ENCODE peak calls at places on chromosomes 11 and 22, in four cellular contexts. K, A, Z and N are unnamed samples.
A peak's percentile ranks its signal among the peaks of the same experiment; 100 is the strongest.

GRCh38 chr11:8833568-8834275 is 77.3 kb upstream of the AKIP1 start:
- DNase-seq in K (no peak), A (no peak), Z (no peak), N (peak; percentile 35)

GRCh38 chr22:24088796-24089195 is 77.7 kb downstream of the CABIN1 start:
- DNase-seq in A (no peak), Z (no peak), K (no peak), N (no peak)

GRCh38 chr11:97614571-97614970 is 1224.8 kb downstream of the JRKL start:
- DNase-seq in K (peak; percentile 45), Z (no peak), A (no peak), N (no peak)

GRCh38 chr11:94728541-94728940 is 39.6 kb upstream of the AMOTL1 start:
- DNase-seq in Z (no peak), K (no peak), A (no peak), N (peak; percentile 65)

GRCh38 chr11:1756791-1757771 is 6.6 kb downstream of the CTSD start:
- DNase-seq in K (no peak), Z (no peak), A (no peak), N (no peak)

GRCh38 chr22:37747090-37747714 is 50.4 kb downstream of the TRIOBP start:
- DNase-seq in A (no peak), Z (no peak), K (peak; percentile 15), N (no peak)

GRCh38 chr11:108135845-108136599 is 14.7 kb downstream of the ACAT1 start:
- DNase-seq in A (no peak), Z (no peak), K (no peak), N (no peak)

GRCh38 chr22:40654522-40655167 is 18.1 kb upstream of the MRTFA start:
- DNase-seq in Z (peak; percentile 70), K (peak; percentile 59), A (peak; percentile 61), N (no peak)

GRCh38 chr11:124867700-124868099 is 2.5 kb downstream of the ROBO3 start:
- DNase-seq in A (no peak), Z (no peak), K (peak; percentile 42), N (peak; percentile 6)

GRCh38 chr22:35868938-35869337 is 151.3 kb downstream of the APOL5 start:
- DNase-seq in Z (no peak), K (peak; percentile 11), A (no peak), N (no peak)

GRCh38 chr22:29710922-29711593 is 8.7 kb upstream of the CABP7 start:
- DNase-seq in A (no peak), K (no peak), Z (peak; percentile 61), N (no peak)

GRCh38 chr11:117187007-117187406 is 8.5 kb downstream of the SIDT2 start:
- DNase-seq in Z (peak; percentile 52), K (no peak), A (peak; percentile 9), N (no peak)

GRCh38 chr11:121929581-121929980 is 186.4 kb downstream of the BLID start:
- DNase-seq in A (peak; percentile 44), K (peak; percentile 24), Z (peak; percentile 48), N (peak; percentile 68)

GRCh38 chr22:44464000-44464399 is 34.0 kb downstream of the RTL6 start:
- DNase-seq in K (no peak), Z (no peak), A (no peak), N (no peak)

GRCh38 chr11:84236436-84236835 is 950.3 kb upstream of the CCDC90B start:
- DNase-seq in A (no peak), K (no peak), Z (no peak), N (no peak)

GRCh38 chr11:42572231-42572610 is 739.6 kb upstream of the API5 start:
- DNase-seq in A (no peak), K (no peak), Z (no peak), N (no peak)

GRCh38 chr11:85109141-85109540 is 518.0 kb downstream of the DLG2 start:
- DNase-seq in Z (no peak), A (no peak), K (no peak), N (no peak)

GRCh38 chr22:20080776-20081654 is 974 bp downstream of the DGCR8 start:
- DNase-seq in K (peak; percentile 38), A (peak; percentile 40), Z (peak; percentile 29), N (no peak)

GRCh38 chr11:35412285-35412684 is 7.1 kb downstream of the SLC1A2 start:
- DNase-seq in Z (no peak), K (no peak), A (no peak), N (no peak)

GRCh38 chr11:104891135-104891534 is 7.1 kb downstream of the CASP12 start:
- DNase-seq in K (peak; percentile 70), Z (no peak), A (no peak), N (no peak)

GRCh38 chr11:35178862-35179261 is 39.9 kb downstream of the CD44 start:
- DNase-seq in A (no peak), K (no peak), Z (no peak), N (no peak)

GRCh38 chr22:43031617-43032016 is 16.7 kb upstream of the PACSIN2 start:
- DNase-seq in K (no peak), A (no peak), Z (no peak), N (no peak)

GRCh38 chr11:92224394-92225205 is at the start of gene FAT3:
- DNase-seq in K (peak; percentile 40), Z (peak; percentile 32), A (peak; percentile 58), N (peak; percentile 32)

GRCh38 chr11:1782831-1783724 is 19.4 kb upstream of the CTSD start:
- DNase-seq in A (no peak), Z (no peak), K (no peak), N (no peak)

GRCh38 chr11:64924910-64925284 is 408 bp downstream of the PPP2R5B start:
- DNase-seq in Z (no peak), A (no peak), K (no peak), N (no peak)

GRCh38 chr22:47275479-47276218 is 513.2 kb downstream of the TBC1D22A start:
- DNase-seq in Z (no peak), A (no peak), K (no peak), N (no peak)

GRCh38 chr11:103433976-103434375 is 324.8 kb downstream of the DYNC2H1 start:
- DNase-seq in Z (no peak), K (no peak), A (no peak), N (no peak)

GRCh38 chr11:76975513-76975912 is 58.7 kb upstream of the B3GNT6 start:
- DNase-seq in K (no peak), A (no peak), Z (no peak), N (no peak)

GRCh38 chr11:36282926-36283325 is 6.3 kb downstream of the COMMD9 start:
- DNase-seq in K (no peak), A (no peak), Z (no peak), N (no peak)

GRCh38 chr11:65764434-65764833 is 16.3 kb downstream of the AP5B1 start:
- DNase-seq in K (no peak), A (no peak), Z (no peak), N (no peak)

GRCh38 chr11:4577761-4578160 is 3.8 kb upstream of the OR52I2 start:
- DNase-seq in Z (no peak), K (no peak), A (no peak), N (no peak)

GRCh38 chr22:20205964-20206708 is 55.3 kb upstream of the CCDC188 start:
- DNase-seq in A (no peak), K (peak; percentile 38), Z (peak; percentile 79), N (no peak)

GRCh38 chr11:120869097-120869496 is 154.8 kb upstream of the TBCEL start:
- DNase-seq in A (no peak), K (no peak), Z (no peak), N (no peak)

DNA sequence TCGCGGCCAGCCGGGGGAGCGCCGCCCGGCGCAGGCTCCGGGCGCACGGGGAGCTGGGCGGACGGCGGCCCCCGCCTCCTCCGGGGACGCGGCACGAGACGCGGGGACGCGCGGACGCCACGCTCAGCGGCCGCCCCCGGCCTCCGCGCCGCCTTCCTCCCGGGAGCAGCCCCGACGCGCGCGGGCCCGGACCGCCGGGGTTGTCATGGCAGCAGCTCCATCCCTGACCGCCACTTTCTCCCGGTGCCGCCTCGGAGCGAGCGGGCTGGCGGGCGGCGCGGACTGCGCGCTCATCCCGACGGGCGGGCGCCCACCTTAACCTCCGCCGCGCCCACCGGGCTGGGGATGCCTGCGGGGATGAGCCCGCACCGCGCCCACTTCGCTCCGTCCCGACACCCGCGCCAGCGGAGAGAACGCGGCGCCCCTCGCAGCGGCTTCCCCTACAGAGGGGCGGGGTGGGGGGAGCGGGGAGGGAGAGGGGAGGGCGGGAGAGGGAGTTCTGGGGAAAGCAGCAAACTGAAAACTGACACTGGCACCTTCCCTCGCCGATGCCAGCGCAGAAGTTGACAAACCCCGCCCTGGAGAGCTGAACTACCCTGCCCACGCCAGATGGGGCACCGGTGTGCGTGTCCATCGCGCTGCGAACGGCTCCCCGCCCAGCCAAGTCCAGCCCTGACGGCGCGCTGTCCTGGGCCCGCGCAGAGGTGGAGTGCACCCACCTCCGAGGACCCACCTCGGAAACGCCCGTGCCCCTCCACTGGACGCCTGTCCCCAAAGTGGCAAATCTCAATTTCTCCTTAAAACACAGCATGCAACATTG is 588.4 kb downstream of the OPCML start:
- DNase-seq in K (no peak), Z (peak; percentile 37), A (peak; percentile 37), N (no peak)
- TF ChIP-seq CTCF in K (peak; percentile 29), Z (no peak), A (peak; percentile 9), N (no peak)

DNA sequence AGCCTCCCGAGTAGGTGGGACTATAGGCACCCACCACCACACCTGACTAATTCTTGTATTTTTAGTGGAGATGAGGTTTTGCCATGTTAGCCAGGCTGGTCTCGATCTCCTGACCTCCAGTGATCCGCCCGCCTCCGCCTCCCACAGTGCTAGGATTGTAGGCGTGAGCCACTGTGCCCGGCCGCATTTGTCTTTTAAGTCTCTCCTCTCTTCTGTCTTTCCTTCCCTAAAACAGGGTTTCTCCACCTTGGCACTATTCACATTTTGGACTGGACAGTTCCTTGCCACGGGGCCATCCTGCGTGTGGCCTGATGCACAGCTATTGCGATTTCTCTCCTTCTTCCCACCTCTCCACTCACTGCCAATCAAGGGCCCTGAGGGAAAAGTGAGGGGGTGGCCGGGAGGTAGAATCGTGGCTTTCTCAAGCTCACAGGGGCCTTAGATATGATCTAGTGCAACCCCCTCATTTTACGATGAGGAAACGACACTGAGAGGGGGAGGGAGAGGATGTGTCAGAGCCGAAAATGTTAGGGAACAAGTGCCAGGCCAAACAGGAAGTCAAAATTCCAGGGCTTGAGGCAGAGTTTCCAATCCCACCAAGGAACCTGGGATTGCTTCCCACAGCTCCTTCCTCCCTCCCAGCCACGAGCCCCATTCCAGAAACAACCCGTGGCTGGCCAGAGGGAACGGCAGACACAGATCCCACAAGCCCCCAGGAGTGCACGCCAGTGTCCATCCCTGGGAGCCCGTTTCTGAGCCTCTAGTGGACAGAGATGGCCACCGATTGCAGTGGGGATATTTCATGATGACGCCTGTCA is 21.2 kb downstream of the SCGB1A1 start:
- DNase-seq in Z (no peak), K (no peak), A (no peak), N (no peak)
- H3K4me3 ChIP-seq in Z (no peak overlapping the region), K (no peak overlapping the region), A (no peak overlapping the region), N (no peak overlapping the region)

GRCh38 chr22:33513388-33514336 is 406.6 kb downstream of the LARGE1 start:
- DNase-seq in A (no peak), K (peak; percentile 33), Z (no peak), N (no peak)
- TF ChIP-seq CTCF in A (no peak), K (no peak), Z (no peak), N (no peak)

DNA sequence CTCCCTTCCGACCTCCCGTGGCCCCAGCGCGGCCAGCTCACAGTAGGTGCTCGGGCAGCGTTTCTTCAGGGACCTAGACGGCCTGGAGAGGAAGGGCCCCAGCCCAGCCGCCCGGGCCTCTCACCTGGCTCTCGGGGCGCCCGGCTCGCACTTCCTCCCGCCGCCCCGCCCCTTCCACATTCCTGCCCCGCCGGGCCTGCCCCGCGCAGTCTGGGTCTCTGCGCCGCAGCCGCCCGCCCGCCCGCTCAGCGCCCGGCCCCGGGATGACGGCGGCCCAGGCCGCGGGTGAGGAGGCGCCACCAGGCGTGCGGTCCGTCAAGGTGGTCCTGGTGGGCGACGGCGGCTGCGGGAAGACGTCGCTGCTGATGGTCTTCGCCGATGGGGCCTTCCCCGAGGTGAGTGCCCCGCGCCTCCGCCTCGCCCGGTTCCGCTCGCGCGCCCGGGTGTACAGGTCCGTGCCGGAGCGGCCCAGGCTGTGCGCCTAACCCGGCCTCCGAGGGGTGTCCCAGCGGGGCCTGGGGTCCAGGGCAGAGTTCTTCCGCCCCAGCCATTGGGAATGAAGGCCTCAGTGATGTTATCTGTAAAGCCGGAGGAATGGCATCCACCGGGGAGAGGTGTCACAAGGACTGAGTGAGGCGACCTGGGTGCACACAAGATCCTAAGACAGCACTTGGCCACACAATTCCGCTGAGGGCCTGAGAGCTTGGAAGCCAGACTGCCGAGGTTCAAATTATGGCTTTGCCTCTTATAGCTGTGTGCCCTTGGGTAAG is at the start of gene RHOD:
- DNase-seq in K (no peak), Z (peak; percentile 46), A (no peak), N (no peak)
- H3K4me3 ChIP-seq in K (peak within 1 kb of the TSS; percentile 60), Z (peak within 1 kb of the TSS; percentile 67), A (peak within 1 kb of the TSS; percentile 2), N (peak within 1 kb of the TSS; percentile 49)